ENCODE peak calls at places on chromosomes 12 and 14, in ten cellular contexts. B is AML-193; Q is activated CD4-positive, CD25-positive, alpha-beta regulatory T cell; G is iris pigment epithelial cell; J is lower leg skin; Z is NCI-H1092; P is ascending aorta; I is tibial artery; R is lung microvascular endothelial cell; U is left ventricle myocardium inferior. M is an unnamed sample.

GRCh38 chr14:61730756-61731373 is 31.4 kb upstream of the SNAPC1 start:
- DNase-seq in G (no peak), R (peak; percentile 38), B (peak; percentile 17), P (no peak), U (no peak), J (no peak), I (no peak), Z (no peak), Q (no peak), M (no peak)

GRCh38 chr12:6199531-6200265 is 502 bp upstream of the CD9 start:
- DNase-seq in R (peak; percentile 75), B (no peak), G (peak; percentile 49), U (no peak), I (peak; percentile 82), P (peak; percentile 83), Q (no peak), J (peak; percentile 92), Z (no peak), M (no peak)

GRCh38 chr14:105839425-105840265 is 313.3 kb downstream of the TMEM121 start:
- DNase-seq in U (no peak), Q (no peak), G (no peak), Z (no peak), P (no peak), R (no peak), B (no peak), J (peak; percentile 61), I (peak; percentile 56), M (no peak)

GRCh38 chr14:56963381-56963780 is 153.1 kb upstream of the OTX2 start:
- DNase-seq in Q (no peak), U (no peak), B (no peak), Z (no peak), J (no peak), I (no peak), R (no peak), G (no peak), P (no peak), M (no peak)

GRCh38 chr14:91904483-91904882 is 37.1 kb upstream of the TC2N start:
- DNase-seq in Z (no peak), G (no peak), U (no peak), Q (no peak), B (no peak), I (no peak), J (no peak), R (no peak), P (no peak), M (no peak)

GRCh38 chr14:101151930-101152310 is 248.4 kb upstream of the RTL1 start:
- DNase-seq in G (no peak), I (no peak), P (no peak), Z (no peak), R (no peak), B (no peak), Q (no peak), J (no peak), U (no peak), M (no peak)

GRCh38 chr14:103141117-103141796 is 18.0 kb downstream of the TNFAIP2 start:
- DNase-seq in P (no peak), I (no peak), G (peak; percentile 34), J (no peak), R (peak; percentile 63), B (peak; percentile 33), Z (peak; percentile 18), U (no peak), Q (no peak), M (peak; percentile 54)

GRCh38 chr14:51603495-51603894 is 48.2 kb upstream of the FRMD6 start:
- DNase-seq in Z (no peak), P (no peak), G (peak; percentile 68), R (no peak), B (no peak), U (no peak), I (no peak), J (no peak), Q (no peak), M (no peak)

GRCh38 chr14:87629788-87630187 is 363.2 kb downstream of the GALC start:
- DNase-seq in R (no peak), Z (no peak), J (no peak), Q (no peak), B (no peak), U (no peak), G (no peak), I (no peak), P (no peak), M (no peak)

GRCh38 chr12:92829683-92830282 is 99.3 kb downstream of the EEA1 start:
- DNase-seq in U (no peak), I (no peak), Q (no peak), B (no peak), Z (no peak), G (no peak), R (no peak), P (no peak), J (no peak), M (no peak)

GRCh38 chr12:92502417-92503028 is 200.3 kb upstream of the PLEKHG7 start:
- DNase-seq in P (peak; percentile 64), B (peak; percentile 66), Z (no peak), U (no peak), R (no peak), J (no peak), Q (no peak), I (no peak), G (no peak), M (peak; percentile 24)

GRCh38 chr14:33987565-33988080 is 36.7 kb upstream of the EGLN3 start:
- DNase-seq in B (no peak), R (no peak), I (no peak), P (no peak), Z (no peak), G (no peak), Q (no peak), U (no peak), J (no peak), M (peak; percentile 79)

GRCh38 chr14:51394804-51395203 is 154.8 kb downstream of the TMX1 start:
- DNase-seq in G (no peak), B (no peak), Q (no peak), R (no peak), Z (no peak), U (no peak), I (no peak), P (no peak), J (no peak), M (no peak)

GRCh38 chr12:52645982-52646381 is 6.0 kb downstream of the KRT2 start:
- DNase-seq in P (no peak), Z (no peak), Q (no peak), G (no peak), R (no peak), I (no peak), B (no peak), J (peak; percentile 52), U (no peak), M (no peak)

GRCh38 chr12:53174881-53175491 is 5.5 kb upstream of the ZNF740 start:
- DNase-seq in P (peak; percentile 42), R (peak; percentile 44), I (peak; percentile 40), U (no peak), J (peak; percentile 52), Z (peak; percentile 69), B (peak; percentile 58), Q (no peak), G (peak; percentile 59), M (peak; percentile 94)

GRCh38 chr14:72476657-72477499 is 417.0 kb downstream of the DPF3 start:
- DNase-seq in I (no peak), G (peak; percentile 92), Q (peak; percentile 17), R (peak; percentile 21), U (peak; percentile 45), Z (no peak), B (peak; percentile 47), J (peak; percentile 77), P (no peak), M (no peak)

GRCh38 chr14:65329481-65329880 is 83.0 kb upstream of the FUT8 start:
- DNase-seq in I (no peak), Z (no peak), R (no peak), G (no peak), U (no peak), B (no peak), P (no peak), J (no peak), Q (no peak), M (no peak)

GRCh38 chr12:62679569-62679968 is 212.9 kb downstream of the MON2 start:
- DNase-seq in R (peak; percentile 75), U (no peak), G (peak; percentile 54), B (no peak), P (no peak), J (peak; percentile 13), I (no peak), Q (no peak), Z (no peak), M (no peak)

GRCh38 chr12:117178745-117179144 is 11.5 kb downstream of the FBXO21 start:
- DNase-seq in Z (no peak), B (no peak), J (no peak), I (no peak), R (no peak), U (no peak), Q (no peak), P (no peak), G (no peak), M (no peak)

GRCh38 chr12:113372371-113372770 is 14.0 kb downstream of the PLBD2 start:
- DNase-seq in Q (no peak), G (no peak), I (no peak), U (no peak), B (no peak), P (no peak), R (no peak), Z (no peak), J (no peak), M (no peak)

GRCh38 chr12:57881035-57881973 is 34.8 kb upstream of the CTDSP2 start:
- DNase-seq in Q (no peak), I (no peak), R (no peak), J (no peak), U (no peak), P (no peak), Z (no peak), B (no peak), G (peak; percentile 75), M (no peak)

GRCh38 chr12:8018666-8019581 is 13.6 kb upstream of the FOXJ2 start:
- DNase-seq in R (no peak), Q (no peak), I (no peak), P (no peak), G (no peak), J (no peak), Z (peak; percentile 49), B (no peak), U (no peak), M (peak; percentile 43)

GRCh38 chr12:125183187-125184067 is 118.2 kb downstream of the AACS start:
- DNase-seq in R (peak; percentile 78), U (peak; percentile 73), I (peak; percentile 77), Q (peak; percentile 52), J (peak; percentile 93), Z (peak; percentile 47), G (peak; percentile 80), P (peak; percentile 80), B (peak; percentile 63), M (peak; percentile 39)

GRCh38 chr12:110780448-110780847 is 37.8 kb upstream of the PPP1CC start:
- DNase-seq in Q (no peak), B (no peak), P (no peak), R (no peak), G (no peak), Z (no peak), J (no peak), I (no peak), U (no peak), M (no peak)

GRCh38 chr14:69879175-69880047 is at the start of gene SMOC1:
- DNase-seq in P (no peak), B (no peak), I (peak; percentile 90), U (no peak), J (no peak), Z (peak; percentile 64), G (peak; percentile 88), Q (no peak), R (peak; percentile 38), M (peak; percentile 84)

GRCh38 chr12:43576162-43576561 is 24.2 kb upstream of the ADAMTS20 start:
- DNase-seq in G (no peak), U (no peak), B (no peak), R (no peak), I (no peak), Q (no peak), J (no peak), Z (no peak), P (no peak), M (no peak)

GRCh38 chr14:64891839-64892375 is 12.2 kb upstream of the SPTB start:
- DNase-seq in P (no peak), Z (peak; percentile 63), J (no peak), R (peak; percentile 74), U (no peak), G (peak; percentile 74), I (no peak), B (peak; percentile 40), Q (no peak), M (peak; percentile 56)

GRCh38 chr12:80353254-80353653 is 90.8 kb upstream of the PTPRQ start:
- DNase-seq in J (no peak), R (peak; percentile 29), Z (no peak), G (peak; percentile 92), Q (no peak), B (no peak), I (no peak), P (no peak), U (no peak), M (peak; percentile 83)